ENCODE peak calls at places on chromosomes 1 and 21, in eight cellular contexts. E is body of pancreas; I is stimulated activated CD8-positive, alpha-beta memory T cell treated with anti-CD3 and anti-CD28 coated beads, Interleukin-2, amount 100 ng/mL, for 48 hours; K is left cardiac atrium; D is EH; Q is activated CD8-positive, alpha-beta memory T cell treated with anti-CD3 and anti-CD28 coated beads for 1 hour; O is occipital lobe; L is nephron progenitor cell. A is an unnamed sample.

GRCh38 chr1:222093518-222093917 is 351.6 kb upstream of the DUSP10 start:
- DNase-seq in E (no peak), I (no peak), K (no peak), D (no peak), Q (no peak), O (no peak), L (no peak), A (no peak)

GRCh38 chr1:214012418-214012817 is 24.6 kb downstream of the PROX1 start:
- DNase-seq in E (no peak), I (no peak), K (no peak), D (no peak), Q (no peak), O (no peak), L (no peak), A (no peak)

GRCh38 chr1:17441265-17441992 is 2.0 kb upstream of the RCC2 start:
- DNase-seq in E (no peak), I (no peak), K (no peak), D (peak), Q (no peak), O (no peak), L (no peak), A (peak)

GRCh38 chr1:188599313-188599712 is 1770.6 kb downstream of the PLA2G4A start:
- DNase-seq in E (no peak), I (no peak), K (no peak), D (no peak), Q (no peak), O (no peak), L (no peak), A (no peak)

GRCh38 chr21:42666918-42667317 is 13.5 kb downstream of the PDE9A start:
- DNase-seq in E (no peak), I (no peak), K (no peak), D (no peak), Q (no peak), O (peak), L (no peak), A (no peak)

GRCh38 chr1:180571832-180572636 is 13.3 kb downstream of the OVAAL start:
- DNase-seq in E (no peak), I (peak), K (no peak), D (peak), Q (no peak), O (no peak), L (no peak), A (peak)

GRCh38 chr1:151062738-151063371 is 2.7 kb downstream of the MLLT11 start:
- DNase-seq in E (no peak), I (no peak), K (no peak), D (peak), Q (no peak), O (no peak), L (no peak), A (no peak)

GRCh38 chr1:28208818-28209441 is 23.9 kb downstream of the DNAJC8 start:
- DNase-seq in E (peak), I (peak), K (peak), D (peak), Q (peak), O (peak), L (peak), A (no peak)

GRCh38 chr1:907611-908451 is 15.9 kb upstream of the SAMD11 start:
- DNase-seq in E (no peak), I (no peak), K (peak), D (no peak), Q (no peak), O (no peak), L (no peak), A (no peak)

GRCh38 chr1:106937104-106937503 is 119.4 kb upstream of the PRMT6 start:
- DNase-seq in E (no peak), I (no peak), K (no peak), D (peak), Q (no peak), O (no peak), L (no peak), A (no peak)

GRCh38 chr1:174874337-174875053 is 125.3 kb upstream of the CACYBP start:
- DNase-seq in E (no peak), I (no peak), K (no peak), D (no peak), Q (no peak), O (no peak), L (no peak), A (no peak)

GRCh38 chr1:20100632-20101355 is 18.5 kb downstream of the PLA2G2D start:
- DNase-seq in E (peak), I (no peak), K (peak), D (peak), Q (no peak), O (no peak), L (peak), A (peak)

GRCh38 chr1:44507490-44508396 is 102.7 kb downstream of the RNF220 start:
- DNase-seq in E (no peak), I (no peak), K (no peak), D (no peak), Q (no peak), O (peak), L (peak), A (no peak)

GRCh38 chr1:189646066-189646465 is 831.6 kb downstream of the BRINP3 start:
- DNase-seq in E (no peak), I (no peak), K (no peak), D (no peak), Q (no peak), O (no peak), L (no peak), A (no peak)

GRCh38 chr1:64675718-64676345 is 69.0 kb upstream of the RAVER2 start:
- DNase-seq in E (no peak), I (no peak), K (no peak), D (peak), Q (no peak), O (no peak), L (no peak), A (peak)

GRCh38 chr1:6515771-6516170 is 24.3 kb upstream of the PLEKHG5 start:
- DNase-seq in E (no peak), I (no peak), K (no peak), D (peak), Q (no peak), O (no peak), L (no peak), A (no peak)

A was measured in LoVo.